ENCODE peak calls at places on chromosomes 6 and 20, in six cellular contexts. S, G, B, K, Y and X are unnamed samples.
A peak's percentile ranks its signal among the peaks of the same experiment; 100 is the strongest.

GRCh38 chr6:128174724-128175123 is 273.9 kb upstream of the THEMIS start:
- DNase-seq in S (no peak), G (no peak), B (no peak), K (no peak), Y (no peak), X (no peak)

GRCh38 chr6:113209315-113209714 is 647.8 kb upstream of the MARCKS start:
- DNase-seq in S (no peak), G (no peak), B (no peak), K (no peak), Y (no peak), X (no peak)

GRCh38 chr6:100918152-100918551 is 37.0 kb upstream of the ASCC3 start:
- DNase-seq in S (no peak), G (no peak), B (no peak), K (no peak), Y (no peak), X (peak; percentile 32)

GRCh38 chr6:109309917-109310316 is 72.3 kb downstream of the CD164 start:
- DNase-seq in S (no peak), G (no peak), B (no peak), K (no peak), Y (no peak), X (no peak)

GRCh38 chr20:39042279-39043150 is 80.4 kb downstream of the DHX35 start:
- DNase-seq in S (no peak), G (no peak), B (peak; percentile 27), K (no peak), Y (no peak), X (no peak)

GRCh38 chr20:59013959-59014608 is 5.1 kb upstream of the TUBB1 start:
- DNase-seq in S (no peak), G (no peak), B (peak; percentile 83), K (no peak), Y (peak; percentile 25), X (no peak)

GRCh38 chr6:152651986-152652385 is 14.8 kb upstream of the SYNE1 start:
- DNase-seq in S (no peak), G (no peak), B (peak; percentile 50), K (no peak), Y (no peak), X (peak; percentile 43)

GRCh38 chr6:93407186-93407585 is 12.2 kb downstream of the EPHA7 start:
- DNase-seq in S (peak; percentile 68), G (no peak), B (peak; percentile 52), K (no peak), Y (no peak), X (peak; percentile 50)

GRCh38 chr20:53874104-53874503 is 196.3 kb downstream of the BCAS1 start:
- DNase-seq in S (no peak), G (no peak), B (no peak), K (no peak), Y (no peak), X (no peak)

GRCh38 chr6:44327096-44327495 is 13.9 kb upstream of the AARS2 start:
- DNase-seq in S (no peak), G (no peak), B (no peak), K (no peak), Y (no peak), X (no peak)

GRCh38 chr20:31260326-31260932 is 3.0 kb downstream of the DEFB115 start:
- DNase-seq in S (no peak), G (no peak), B (peak; percentile 18), K (peak; percentile 35), Y (no peak), X (peak; percentile 23)

GRCh38 chr6:159720708-159721107 is 6.6 kb upstream of the WTAP start:
- DNase-seq in S (peak; percentile 44), G (no peak), B (peak; percentile 49), K (peak; percentile 72), Y (no peak), X (peak; percentile 62)

GRCh38 chr6:138502546-138502945 is 3.3 kb upstream of the NHSL1 start:
- DNase-seq in S (no peak), G (no peak), B (no peak), K (no peak), Y (no peak), X (no peak)

GRCh38 chr20:49610701-49611538 is 43.0 kb upstream of the PTGIS start:
- DNase-seq in S (peak; percentile 82), G (peak; percentile 81), B (peak; percentile 64), K (peak; percentile 91), Y (peak; percentile 78), X (peak; percentile 55)

GRCh38 chr20:17884318-17885003 is 84.1 kb downstream of the SNX5 start:
- DNase-seq in S (no peak), G (no peak), B (no peak), K (no peak), Y (no peak), X (peak; percentile 75)

GRCh38 chr6:113634352-113635163 is 222.6 kb upstream of the MARCKS start:
- DNase-seq in S (no peak), G (no peak), B (peak; percentile 84), K (peak; percentile 84), Y (no peak), X (peak; percentile 69)

GRCh38 chr6:153302133-153302532 is 171.1 kb upstream of the RGS17 start:
- DNase-seq in S (no peak), G (no peak), B (no peak), K (no peak), Y (no peak), X (no peak)

GRCh38 chr6:11961137-11961779 is 50.9 kb upstream of the HIVEP1 start:
- DNase-seq in S (no peak), G (no peak), B (no peak), K (no peak), Y (no peak), X (no peak)

GRCh38 chr6:127173541-127173940 is 55.1 kb downstream of the RSPO3 start:
- DNase-seq in S (no peak), G (no peak), B (no peak), K (no peak), Y (no peak), X (no peak)

GRCh38 chr20:49859807-49860206 is 47.2 kb downstream of the SLC9A8 start:
- DNase-seq in S (no peak), G (no peak), B (no peak), K (no peak), Y (no peak), X (peak; percentile 86)

GRCh38 chr6:116210316-116210715 is 43.6 kb downstream of the TSPYL4 start:
- DNase-seq in S (no peak), G (no peak), B (no peak), K (no peak), Y (no peak), X (no peak)

GRCh38 chr20:57435498-57436222 is 44.5 kb downstream of the RBM38 start:
- DNase-seq in S (peak; percentile 50), G (peak; percentile 62), B (peak; percentile 20), K (peak; percentile 42), Y (peak; percentile 82), X (peak; percentile 84)

GRCh38 chr20:47502271-47502730 is 614 bp downstream of the NCOA3 start:
- DNase-seq in S (peak; percentile 34), G (no peak), B (peak; percentile 7), K (peak; percentile 27), Y (no peak), X (no peak)

DNA sequence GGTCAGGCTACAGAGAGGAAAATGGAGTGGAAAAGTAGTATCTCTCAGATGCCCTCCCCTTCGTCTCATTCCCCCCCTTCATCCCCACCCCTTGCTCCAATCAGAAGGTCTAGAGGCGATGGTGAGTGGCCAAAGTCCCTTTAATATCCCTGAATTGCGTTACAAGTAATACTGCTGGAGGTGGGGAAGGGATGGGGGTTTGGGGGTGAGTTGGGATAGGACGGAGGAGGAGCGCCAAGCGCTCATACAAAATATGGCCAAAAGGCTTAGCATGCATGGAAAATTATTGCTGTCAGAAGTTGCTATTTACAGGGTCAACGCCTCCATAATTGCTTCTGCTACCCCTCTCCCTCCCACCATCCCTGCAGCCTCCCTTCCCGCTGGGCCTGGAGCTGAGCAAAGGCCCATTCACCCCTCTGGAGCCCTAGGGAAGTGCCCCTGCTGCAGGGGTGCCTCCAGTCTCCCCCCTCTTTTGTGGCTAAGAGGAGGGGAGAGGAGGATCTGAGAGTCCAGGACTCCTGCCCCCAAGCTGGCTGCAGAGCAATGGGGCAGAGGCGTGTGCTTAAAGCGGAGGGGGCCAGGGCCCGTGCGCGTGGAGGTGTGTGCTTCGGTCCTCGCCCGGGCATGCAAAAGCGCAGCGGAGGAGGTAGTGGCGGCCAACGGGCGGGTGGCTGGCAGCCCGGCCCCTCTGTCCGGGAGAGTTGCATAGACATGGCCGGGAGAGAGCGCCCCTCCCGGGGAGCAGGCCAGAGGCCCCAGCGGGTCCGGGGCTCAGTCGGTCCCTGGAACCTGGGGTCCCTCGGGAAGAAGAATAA is 8.7 kb upstream of the SRXN1 start:
- DNase-seq in S (no peak), G (no peak), B (no peak), K (no peak), Y (no peak), X (peak; percentile 64)
- TF ChIP-seq CTCF in S (peak; percentile 5), G (peak; percentile 13), B (no peak), K (no peak), Y (no peak), X (no peak)

GRCh38 chr6:133916650-133917151 is 27.8 kb downstream of the TCF21 start:
- DNase-seq in S (peak; percentile 91), G (peak; percentile 87), B (peak; percentile 95), K (peak; percentile 86), Y (peak; percentile 86), X (peak; percentile 87)
- H3K4me3 ChIP-seq in S (no peak overlapping the region), G (no peak overlapping the region), B (no peak overlapping the region), K (no peak overlapping the region), Y (no peak overlapping the region), X (no peak overlapping the region)

DNA sequence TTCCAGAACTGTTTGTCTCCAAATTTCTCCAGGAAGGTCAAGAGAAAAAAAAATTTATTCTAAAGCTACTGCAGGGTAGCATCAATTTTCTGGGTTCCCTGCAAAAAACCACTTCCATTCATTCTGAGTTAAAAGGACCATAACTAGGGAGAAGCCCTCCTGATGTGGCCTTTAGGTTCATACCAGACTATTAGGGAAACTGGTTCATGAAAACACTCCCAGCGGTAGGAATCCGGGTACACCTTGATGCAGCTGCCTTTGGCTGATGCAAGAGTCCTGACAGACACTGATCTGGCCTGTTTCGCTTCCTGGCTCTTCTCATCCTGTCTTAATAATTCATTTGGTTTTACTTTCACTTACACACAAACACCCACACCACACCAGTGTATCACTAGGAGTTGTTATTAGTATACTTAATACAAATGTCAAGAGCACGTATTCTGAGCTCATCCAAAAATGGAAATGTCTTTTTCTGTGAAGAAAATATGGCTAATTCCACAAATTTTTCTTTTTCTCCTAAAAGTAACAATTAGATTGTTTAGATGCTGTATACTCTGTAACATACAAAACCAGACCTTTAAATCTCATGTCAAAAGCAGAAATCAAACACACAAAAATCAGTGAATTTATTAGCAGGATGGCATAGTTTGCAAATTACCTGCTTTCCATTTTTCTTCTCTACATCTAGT is 38.4 kb upstream of the ARHGAP18 start:
- DNase-seq in S (no peak), G (no peak), B (peak; percentile 77), K (peak; percentile 91), Y (no peak), X (peak; percentile 87)
- TF ChIP-seq CTCF in S (no peak), G (no peak), B (peak; percentile 11), K (no peak), Y (no peak), X (peak; percentile 41)

GRCh38 chr6:24777227-24777626 is 2.5 kb downstream of the GMNN start:
- DNase-seq in S (no peak), G (no peak), B (no peak), K (no peak), Y (no peak), X (no peak)
- H3K4me3 ChIP-seq in S (no peak overlapping the region), G (no peak overlapping the region), B (no peak overlapping the region), K (peak overlapping the region; percentile 72), Y (no peak overlapping the region), X (peak overlapping the region; percentile 100)

GRCh38 chr6:25942561-25943147 is 12.2 kb upstream of the SLC17A2 start:
- DNase-seq in S (peak; percentile 15), G (no peak), B (peak; percentile 73), K (peak; percentile 60), Y (no peak), X (peak; percentile 64)
- TF ChIP-seq CTCF in S (peak; percentile 58), G (peak; percentile 58), B (peak; percentile 48), K (peak; percentile 51), Y (peak; percentile 9), X (peak; percentile 59)

GRCh38 chr6:23441813-23442212 is 684.2 kb upstream of the NRSN1 start:
- DNase-seq in S (no peak), G (no peak), B (no peak), K (no peak), Y (no peak), X (no peak)
- H3K4me3 ChIP-seq in S (no peak overlapping the region), G (no peak overlapping the region), B (no peak overlapping the region), K (no peak overlapping the region), Y (no peak overlapping the region), X (no peak overlapping the region)